ENCODE peak calls at places on chromosomes 1 and 21, in four cellular contexts. W, I, O and C are unnamed samples.

GRCh38 chr1:41476807-41477361 is 7.6 kb downstream of the EDN2 start:
- DNase-seq in W (no peak), I (peak; percentile 89), O (no peak), C (no peak)

GRCh38 chr1:224762701-224763100 is 146.6 kb downstream of the CNIH3 start:
- DNase-seq in W (no peak), I (no peak), O (no peak), C (no peak)

GRCh38 chr1:243508964-243509363 is 253.1 kb downstream of the SDCCAG8 start:
- DNase-seq in W (no peak), I (no peak), O (no peak), C (no peak)

GRCh38 chr1:70462611-70463010 is 51.5 kb downstream of the CTH start:
- DNase-seq in W (peak; percentile 30), I (no peak), O (no peak), C (no peak)

GRCh38 chr21:37532868-37533780 is 166.6 kb downstream of the DYRK1A start:
- DNase-seq in W (peak; percentile 82), I (peak; percentile 32), O (peak; percentile 59), C (no peak)

GRCh38 chr1:6421266-6421665 is 1.5 kb upstream of the HES2 start:
- DNase-seq in W (no peak), I (no peak), O (no peak), C (no peak)

GRCh38 chr1:71859806-71860205 is 422.5 kb downstream of the NEGR1 start:
- DNase-seq in W (no peak), I (no peak), O (no peak), C (no peak)

GRCh38 chr21:42425603-42425985 is 21.9 kb downstream of the UBASH3A start:
- DNase-seq in W (no peak), I (no peak), O (no peak), C (no peak)

GRCh38 chr21:34612557-34612956 is 2.4 kb downstream of the RCAN1 start:
- DNase-seq in W (no peak), I (no peak), O (no peak), C (no peak)

GRCh38 chr1:179083031-179083345 is 1.1 kb downstream of the TOR3A start:
- DNase-seq in W (no peak), I (no peak), O (no peak), C (no peak)

GRCh38 chr1:160405331-160405877 is 5.0 kb downstream of the VANGL2 start:
- DNase-seq in W (no peak), I (no peak), O (no peak), C (no peak)

GRCh38 chr21:42424848-42425602 is 21.3 kb downstream of the UBASH3A start:
- DNase-seq in W (no peak), I (no peak), O (no peak), C (no peak)

GRCh38 chr1:223482766-223483165 is 89.6 kb downstream of the CCDC185 start:
- DNase-seq in W (no peak), I (no peak), O (no peak), C (no peak)

GRCh38 chr1:40532844-40533424 is 1.5 kb downstream of the ZNF684 start:
- DNase-seq in W (peak; percentile 43), I (no peak), O (no peak), C (no peak)

GRCh38 chr1:103514920-103515503 is 10.5 kb upstream of the RNPC3 start:
- DNase-seq in W (no peak), I (no peak), O (no peak), C (no peak)

GRCh38 chr1:202189919-202190715 is 3.5 kb upstream of the LGR6 start:
- DNase-seq in W (no peak), I (no peak), O (no peak), C (no peak)

GRCh38 chr1:152869808-152870419 is 8.2 kb upstream of the SMCP start:
- DNase-seq in W (no peak), I (peak; percentile 75), O (no peak), C (peak; percentile 67)

GRCh38 chr21:45532826-45533730 is 9.2 kb downstream of the SLC19A1 start:
- DNase-seq in W (no peak), I (no peak), O (no peak), C (peak; percentile 62)

GRCh38 chr1:234270581-234271242 is 102.5 kb upstream of the COA6 start:
- DNase-seq in W (no peak), I (no peak), O (no peak), C (no peak)

GRCh38 chr1:220881918-220882891 is 3.0 kb downstream of the HLX start:
- DNase-seq in W (no peak), I (no peak), O (no peak), C (no peak)

GRCh38 chr1:98420376-98421097 is 241.0 kb upstream of the SNX7 start:
- DNase-seq in W (no peak), I (no peak), O (no peak), C (no peak)

GRCh38 chr1:103525114-103525606 is 339 bp upstream of the RNPC3 start:
- DNase-seq in W (peak; percentile 57), I (no peak), O (no peak), C (no peak)

GRCh38 chr1:52759908-52760307 is 33.7 kb downstream of the ZYG11B start:
- DNase-seq in W (no peak), I (no peak), O (no peak), C (no peak)

GRCh38 chr1:161439280-161440232 is 65.7 kb upstream of the FCGR2A start:
- DNase-seq in W (no peak), I (peak; percentile 36), O (no peak), C (no peak)

GRCh38 chr1:236292425-236292824 is 10.7 kb upstream of the ERO1B start:
- DNase-seq in W (no peak), I (no peak), O (no peak), C (no peak)

GRCh38 chr1:207848234-207848633 is 62.7 kb downstream of the CD34 start:
- DNase-seq in W (peak; percentile 84), I (no peak), O (peak; percentile 95), C (no peak)

DNA sequence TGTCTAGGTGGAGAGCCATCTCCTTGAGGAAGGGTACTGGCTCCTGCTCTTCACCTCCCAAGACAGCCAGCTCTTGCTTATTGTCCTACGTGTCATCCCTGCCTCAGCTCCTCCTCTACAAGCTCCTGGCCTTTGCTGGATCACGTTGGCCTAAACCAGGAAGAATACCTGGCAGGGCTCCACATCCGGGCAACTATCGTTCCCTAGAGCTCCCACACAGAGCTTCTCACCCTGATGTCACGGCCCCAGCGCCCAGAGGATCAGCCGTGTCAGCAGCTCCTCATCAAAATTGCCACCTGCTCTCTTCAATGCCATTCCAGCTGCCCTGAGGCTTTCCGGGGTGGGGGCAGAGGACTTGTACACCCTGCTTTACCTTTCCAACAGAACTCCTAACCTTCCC is 1.9 kb upstream of the TPM3 start:
- DNase-seq in W (no peak), I (peak; percentile 82), O (no peak), C (no peak)
- TF ChIP-seq CTCF in W (no peak), I (no peak), O (no peak), C (no peak)

GRCh38 chr1:65722461-65722860 is 70.2 kb upstream of the PDE4B start:
- DNase-seq in W (no peak), I (no peak), O (no peak), C (no peak)

GRCh38 chr1:65719391-65719790 is 73.3 kb upstream of the PDE4B start:
- DNase-seq in W (no peak), I (no peak), O (no peak), C (no peak)

DNA sequence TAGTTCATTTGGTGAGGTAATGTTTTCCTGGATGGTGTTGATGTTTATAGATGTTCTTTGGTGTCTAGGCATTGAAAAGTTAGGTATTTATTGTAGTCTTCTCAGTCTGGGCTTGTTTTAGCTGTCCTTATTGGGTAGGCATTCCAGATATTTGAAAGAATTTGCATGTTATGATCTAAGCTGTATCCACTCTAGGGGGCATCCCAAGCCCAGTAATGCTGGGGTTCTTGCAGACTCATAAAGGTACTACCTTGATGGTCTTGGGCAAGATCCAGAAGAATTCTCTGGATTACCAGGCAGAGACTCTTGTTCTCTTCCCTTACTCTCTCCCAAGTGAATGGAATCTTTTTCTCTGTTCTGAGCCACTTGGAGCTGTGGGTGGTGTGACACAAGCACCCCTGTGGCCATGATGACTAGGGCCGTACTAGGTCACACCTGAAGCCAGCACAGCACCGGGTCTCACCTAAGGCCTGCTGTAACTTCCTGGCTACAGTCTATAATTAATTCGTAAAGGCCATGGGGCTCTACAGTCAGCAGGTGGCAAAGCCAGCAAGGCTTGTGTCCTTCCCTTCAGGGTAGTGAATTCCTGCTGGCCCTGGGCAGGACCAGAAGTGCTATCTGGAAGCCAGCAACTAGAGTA is 74.8 kb upstream of the PDE4B start:
- DNase-seq in W (no peak), I (no peak), O (no peak), C (no peak)
- H3K4me1 ChIP-seq in W (no peaks in the 10 kb centered on the region), I (no peaks in the 10 kb centered on the region), O (no peaks in the 10 kb centered on the region), C (no peaks in the 10 kb centered on the region)

GRCh38 chr1:37306461-37306860 is 167.9 kb upstream of the ZC3H12A start:
- DNase-seq in W (no peak), I (no peak), O (no peak), C (no peak)
- TF ChIP-seq CTCF in W (no peak), I (no peak), O (no peak), C (no peak)

DNA sequence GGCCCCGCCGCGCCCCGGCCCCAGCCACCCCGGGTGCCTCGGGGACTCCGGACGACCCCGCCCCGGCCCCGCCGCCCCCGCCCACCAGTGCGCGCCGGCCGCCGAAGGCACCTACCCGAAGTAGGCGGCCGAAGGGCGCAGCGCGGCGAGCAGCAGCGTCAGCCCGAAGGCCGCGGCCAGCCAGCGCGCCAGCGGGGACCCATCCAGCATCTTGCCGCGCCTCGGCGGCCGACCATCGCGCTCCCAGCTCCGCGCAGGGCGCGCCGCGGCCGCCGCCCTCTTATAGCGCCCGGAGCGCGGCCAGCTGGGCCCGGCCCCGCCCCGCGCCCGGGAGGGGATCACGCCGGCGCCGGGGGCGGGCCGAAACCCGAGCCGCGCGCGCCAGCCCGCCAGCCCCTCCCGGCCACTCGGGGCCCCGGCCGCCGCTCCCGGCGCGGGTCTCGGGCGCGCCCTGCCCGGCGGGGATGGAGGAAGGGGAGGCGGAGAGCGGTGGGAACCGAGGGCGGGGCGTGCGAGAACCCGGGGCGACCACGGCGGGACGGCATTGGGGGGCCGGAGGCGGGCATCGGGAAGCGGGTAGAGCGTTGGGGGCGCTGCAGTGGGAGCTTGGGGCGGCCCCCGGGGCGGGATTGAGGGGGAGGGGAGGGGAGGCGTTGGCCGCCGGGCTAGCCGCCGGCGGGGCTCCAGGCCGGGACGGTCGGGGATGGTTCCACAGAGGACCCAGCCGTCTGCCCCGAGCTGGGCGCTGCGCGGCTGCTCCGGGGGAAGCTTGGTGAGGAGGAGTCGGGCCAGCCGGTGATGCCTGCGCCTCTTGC is at the start of gene WNT9A:
- DNase-seq in W (no peak), I (peak; percentile 61), O (no peak), C (peak; percentile 64)
- H3K4me1 ChIP-seq in W (peaks cover 23% of the 10 kb centered on the region), I (peaks cover 13% of the 10 kb centered on the region), O (no peaks in the 10 kb centered on the region), C (no peaks in the 10 kb centered on the region)

GRCh38 chr1:9004731-9005708 is 21.2 kb downstream of the SLC2A7 start:
- DNase-seq in W (peak; percentile 63), I (peak; percentile 74), O (no peak), C (peak; percentile 70)
- TF ChIP-seq CTCF in W (peak; percentile 90), I (peak; percentile 88), O (peak; percentile 82), C (peak; percentile 85)

DNA sequence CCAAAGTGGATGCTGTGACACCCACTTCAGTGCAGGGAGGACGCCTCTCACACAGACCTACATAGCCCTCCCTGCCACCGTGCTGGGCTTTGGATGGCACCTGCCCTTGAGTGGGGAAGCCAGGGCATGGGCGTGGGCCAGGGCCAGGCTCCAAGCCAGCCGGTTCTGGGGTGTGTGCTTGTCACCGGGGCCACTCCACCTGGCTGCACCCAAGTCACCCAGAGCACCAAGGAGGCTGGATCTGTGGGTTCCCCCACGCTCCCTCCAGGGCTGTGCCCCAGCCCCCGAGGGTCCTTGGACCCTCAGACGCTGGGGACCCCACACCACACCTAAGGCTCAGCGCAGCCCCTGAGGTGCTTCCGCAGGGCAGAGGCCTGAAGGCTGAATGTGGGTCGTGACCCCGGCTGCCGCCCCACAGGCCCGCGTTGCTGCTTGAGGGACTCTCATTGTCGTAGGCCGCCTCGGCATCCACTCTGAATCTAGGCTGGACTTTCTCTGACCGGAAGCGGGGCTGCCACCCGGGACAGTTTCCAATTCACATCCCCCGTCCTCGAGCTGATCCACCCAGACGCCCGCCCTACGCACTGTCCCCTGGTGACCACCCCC is 1.5 kb downstream of the MXRA8 start:
- DNase-seq in W (peak; percentile 34), I (no peak), O (no peak), C (no peak)
- H3K4me1 ChIP-seq in W (peaks cover 24% of the 10 kb centered on the region), I (no peaks in the 10 kb centered on the region), O (peaks cover 6% of the 10 kb centered on the region), C (peaks cover 93% of the 10 kb centered on the region)